ENCODE peak calls at places on chromosomes 16 and 17, in eight cellular contexts. C is SK-N-SH, Z is astrocyte of the spinal cord, J is left ventricle myocardium inferior, X is thyroid gland, W is psoas muscle, I is AG04449, B is H7. S is an unnamed sample.

GRCh38 chr17:7354262-7354781 is 634 bp upstream of the TMEM95 start:
- DNase-seq in C (no peak), Z (peak), J (no peak), X (no peak), W (no peak), I (no peak), B (peak), S (no peak)

GRCh38 chr17:69358688-69359596 is 32.0 kb upstream of the ABCA5 start:
- DNase-seq in C (peak), Z (no peak), J (no peak), X (no peak), W (no peak), I (no peak), B (peak), S (no peak)

GRCh38 chr17:59406808-59407381 is 75.4 kb downstream of the YPEL2 start:
- DNase-seq in C (peak), Z (peak), J (no peak), X (peak), W (no peak), I (no peak), B (no peak), S (no peak)

GRCh38 chr17:80086081-80086480 is 15.3 kb upstream of the GAA start:
- DNase-seq in C (no peak), Z (no peak), J (no peak), X (no peak), W (no peak), I (no peak), B (no peak), S (no peak)

GRCh38 chr16:22323998-22324786 is 27.0 kb downstream of the POLR3E start:
- DNase-seq in C (no peak), Z (no peak), J (no peak), X (no peak), W (no peak), I (no peak), B (no peak), S (no peak)

GRCh38 chr16:49900875-49901274 is 45.0 kb upstream of the ZNF423 start:
- DNase-seq in C (no peak), Z (no peak), J (no peak), X (no peak), W (no peak), I (no peak), B (no peak), S (no peak)

GRCh38 chr17:43464046-43464445 is 19.7 kb upstream of the DHX8 start:
- DNase-seq in C (no peak), Z (no peak), J (no peak), X (no peak), W (no peak), I (no peak), B (no peak), S (no peak)

GRCh38 chr17:62702746-62703268 is 75.3 kb downstream of the MRC2 start:
- DNase-seq in C (no peak), Z (no peak), J (no peak), X (no peak), W (no peak), I (no peak), B (no peak), S (no peak)

GRCh38 chr17:50950002-50950877 is 84.1 kb upstream of the TOB1 start:
- DNase-seq in C (peak), Z (peak), J (peak), X (peak), W (peak), I (peak), B (peak), S (peak)

GRCh38 chr17:82525712-82526111 is 6.2 kb downstream of the FOXK2 start:
- DNase-seq in C (no peak), Z (no peak), J (no peak), X (no peak), W (no peak), I (no peak), B (no peak), S (no peak)

GRCh38 chr17:4161560-4162221 is 18.7 kb downstream of the CYB5D2 start:
- DNase-seq in C (peak), Z (no peak), J (no peak), X (no peak), W (no peak), I (no peak), B (peak), S (no peak)

GRCh38 chr16:50526249-50526648 is 21.9 kb upstream of the NKD1 start:
- DNase-seq in C (no peak), Z (no peak), J (no peak), X (no peak), W (no peak), I (no peak), B (no peak), S (no peak)

GRCh38 chr16:71328151-71328550 is 30.4 kb upstream of the CALB2 start:
- DNase-seq in C (no peak), Z (no peak), J (no peak), X (no peak), W (no peak), I (no peak), B (no peak), S (no peak)

GRCh38 chr17:74728702-74729075 is 8.4 kb upstream of the RAB37 start:
- DNase-seq in C (no peak), Z (no peak), J (no peak), X (no peak), W (no peak), I (no peak), B (no peak), S (no peak)

GRCh38 chr17:30586818-30587595 is 109.8 kb downstream of the GOSR1 start:
- DNase-seq in C (no peak), Z (peak), J (no peak), X (no peak), W (no peak), I (peak), B (no peak), S (no peak)

GRCh38 chr16:2009302-2009711 is 314 bp downstream of the ZNF598 start:
- DNase-seq in C (peak), Z (no peak), J (peak), X (no peak), W (peak), I (no peak), B (no peak), S (no peak)

GRCh38 chr16:13083687-13084086 is 182.3 kb downstream of the SHISA9 start:
- DNase-seq in C (no peak), Z (no peak), J (no peak), X (no peak), W (no peak), I (no peak), B (no peak), S (no peak)

GRCh38 chr16:1457489-1458245 is 13.3 kb upstream of the CCDC154 start:
- DNase-seq in C (no peak), Z (no peak), J (no peak), X (no peak), W (no peak), I (no peak), B (no peak), S (no peak)

GRCh38 chr17:64343833-64344637 is 46.6 kb downstream of the PECAM1 start:
- DNase-seq in C (no peak), Z (peak), J (peak), X (peak), W (peak), I (peak), B (peak), S (no peak)

GRCh38 chr16:57642368-57643135 is 14.1 kb downstream of the ADGRG1 start:
- DNase-seq in C (no peak), Z (no peak), J (no peak), X (no peak), W (no peak), I (no peak), B (no peak), S (no peak)

GRCh38 chr17:5254414-5254813 is 19.8 kb upstream of the SCIMP start:
- DNase-seq in C (no peak), Z (no peak), J (no peak), X (no peak), W (no peak), I (no peak), B (no peak), S (no peak)

GRCh38 chr17:17166446-17166845 is 39.7 kb downstream of the PLD6 start:
- DNase-seq in C (no peak), Z (no peak), J (no peak), X (no peak), W (peak), I (no peak), B (no peak), S (no peak)

GRCh38 chr17:17448723-17449122 is 28.1 kb upstream of the MED9 start:
- DNase-seq in C (no peak), Z (no peak), J (no peak), X (no peak), W (no peak), I (no peak), B (no peak), S (no peak)

GRCh38 chr17:41544935-41545334 is 16.8 kb upstream of the KRT19 start:
- DNase-seq in C (no peak), Z (no peak), J (no peak), X (no peak), W (no peak), I (no peak), B (no peak), S (no peak)

GRCh38 chr16:23843143-23843542 is 7.4 kb downstream of the PRKCB start:
- DNase-seq in C (no peak), Z (no peak), J (no peak), X (no peak), W (no peak), I (no peak), B (no peak), S (no peak)

GRCh38 chr16:48098472-48098871 is 57.3 kb downstream of the ABCC12 start:
- DNase-seq in C (no peak), Z (no peak), J (no peak), X (no peak), W (no peak), I (no peak), B (no peak), S (no peak)

GRCh38 chr16:89070590-89070989 is 23.1 kb upstream of the ACSF3 start:
- DNase-seq in C (no peak), Z (no peak), J (no peak), X (no peak), W (no peak), I (no peak), B (no peak), S (no peak)

GRCh38 chr17:74451557-74451956 is 14.9 kb upstream of the CD300A start:
- DNase-seq in C (no peak), Z (no peak), J (no peak), X (no peak), W (no peak), I (no peak), B (no peak), S (no peak)

GRCh38 chr17:75341784-75342183 is 52.6 kb upstream of the SLC25A19 start:
- DNase-seq in C (no peak), Z (no peak), J (no peak), X (no peak), W (no peak), I (no peak), B (no peak), S (no peak)

GRCh38 chr17:67377727-67378443 is 804 bp downstream of the PITPNC1 start:
- DNase-seq in C (peak), Z (peak), J (peak), X (peak), W (peak), I (no peak), B (peak), S (no peak)

GRCh38 chr17:49388290-49388640 is 26.2 kb upstream of the ZNF652 start:
- DNase-seq in C (no peak), Z (no peak), J (no peak), X (no peak), W (no peak), I (no peak), B (no peak), S (no peak)

GRCh38 chr17:45782889-45783592 is 1.1 kb upstream of the CRHR1 start:
- DNase-seq in C (peak), Z (no peak), J (no peak), X (peak), W (peak), I (no peak), B (peak), S (no peak)

GRCh38 chr17:19386974-19387920 is at the start of gene MFAP4:
- DNase-seq in C (peak), Z (peak), J (peak), X (peak), W (peak), I (peak), B (peak), S (no peak)

GRCh38 chr16:59341368-59341767 is 607.3 kb upstream of the GOT2 start:
- DNase-seq in C (no peak), Z (no peak), J (no peak), X (no peak), W (no peak), I (no peak), B (no peak), S (no peak)

GRCh38 chr16:75281826-75282225 is 30.4 kb upstream of the BCAR1 start:
- DNase-seq in C (no peak), Z (no peak), J (no peak), X (peak), W (no peak), I (no peak), B (no peak), S (no peak)

GRCh38 chr17:30824002-30824355 is 513 bp downstream of the CRLF3 start:
- DNase-seq in C (peak), Z (no peak), J (no peak), X (peak), W (no peak), I (no peak), B (peak), S (no peak)

GRCh38 chr16:50316102-50316847 is 49.9 kb downstream of the ADCY7 start:
- DNase-seq in C (no peak), Z (no peak), J (no peak), X (no peak), W (no peak), I (no peak), B (no peak), S (no peak)

GRCh38 chr16:83137894-83138293 is 511.1 kb downstream of the CDH13 start:
- DNase-seq in C (no peak), Z (no peak), J (no peak), X (no peak), W (no peak), I (no peak), B (no peak), S (no peak)

GRCh38 chr16:83136419-83136818 is 509.6 kb downstream of the CDH13 start:
- DNase-seq in C (no peak), Z (no peak), J (no peak), X (no peak), W (no peak), I (no peak), B (no peak), S (no peak)

GRCh38 chr16:83138512-83138911 is 511.7 kb downstream of the CDH13 start:
- DNase-seq in C (no peak), Z (no peak), J (no peak), X (no peak), W (no peak), I (no peak), B (no peak), S (no peak)

GRCh38 chr16:83136924-83137323 is 510.2 kb downstream of the CDH13 start:
- DNase-seq in C (no peak), Z (no peak), J (no peak), X (no peak), W (no peak), I (no peak), B (no peak), S (no peak)

DNA sequence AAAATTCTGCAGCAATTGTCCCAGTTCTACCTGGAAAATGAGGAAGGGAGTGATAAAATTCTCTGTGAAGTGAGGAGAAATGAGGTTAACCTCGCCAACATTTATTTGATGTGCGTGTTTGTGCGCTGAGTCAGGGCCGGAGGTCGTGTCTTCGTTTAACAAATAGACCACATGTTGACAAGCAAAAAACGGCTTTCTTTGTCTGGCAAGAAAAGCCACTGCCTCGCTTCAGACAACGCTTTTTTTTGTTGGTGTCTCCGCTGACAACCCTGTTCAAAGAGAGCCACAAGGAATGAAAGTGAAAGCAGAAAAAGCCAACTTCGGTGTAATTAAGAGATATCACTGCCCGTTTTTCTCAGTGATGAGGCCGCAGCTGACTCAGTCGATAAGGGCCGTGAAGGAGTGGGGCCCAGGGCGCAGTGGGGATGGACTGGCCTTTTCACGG is 510.6 kb downstream of the CDH13 start:
- DNase-seq in C (no peak), Z (peak), J (no peak), X (no peak), W (no peak), I (no peak), B (no peak), S (no peak)
- H3K4me3 ChIP-seq in C (peak), Z (peak), J (peak), X (no peak), W (peak), I (peak), B (no peak), S (peak)

GRCh38 chr17:39208136-39208535 is 8.1 kb downstream of the RPL19 start:
- DNase-seq in C (no peak), Z (no peak), J (no peak), X (peak), W (no peak), I (no peak), B (no peak), S (no peak)
- H3K4me3 ChIP-seq in C (no peak), Z (no peak), J (no peak), X (no peak), W (no peak), I (no peak), B (no peak), S (no peak)

GRCh38 chr16:62038646-62039045 is 2.4 kb upstream of the CDH8 start:
- DNase-seq in C (no peak), Z (no peak), J (no peak), X (no peak), W (no peak), I (no peak), B (no peak), S (no peak)

GRCh38 chr16:62035115-62036092 is 834 bp downstream of the CDH8 start:
- DNase-seq in C (peak), Z (peak), J (no peak), X (no peak), W (no peak), I (no peak), B (peak), S (no peak)

GRCh38 chr16:62036101-62036806 is at the start of gene CDH8:
- DNase-seq in C (peak), Z (peak), J (no peak), X (no peak), W (no peak), I (no peak), B (peak), S (no peak)

GRCh38 chr16:62038225-62038624 is 2.0 kb upstream of the CDH8 start:
- DNase-seq in C (no peak), Z (no peak), J (no peak), X (no peak), W (no peak), I (no peak), B (no peak), S (no peak)

GRCh38 chr16:62036807-62037135 is 533 bp upstream of the CDH8 start:
- DNase-seq in C (no peak), Z (no peak), J (no peak), X (no peak), W (no peak), I (no peak), B (peak), S (no peak)
- H3K4me3 ChIP-seq in C (no peak), Z (no peak), J (peak), X (no peak), W (no peak), I (peak), B (peak), S (no peak)

GRCh38 chr17:39618956-39619785 is 7.6 kb upstream of the PPP1R1B start:
- DNase-seq in C (no peak), Z (no peak), J (no peak), X (no peak), W (no peak), I (no peak), B (peak), S (no peak)
- H3K4me3 ChIP-seq in C (no peak), Z (no peak), J (peak), X (no peak), W (peak), I (peak), B (no peak), S (no peak)

GRCh38 chr17:15776871-15777270 is 44.8 kb downstream of the TBC1D26 start:
- DNase-seq in C (no peak), Z (no peak), J (no peak), X (no peak), W (no peak), I (no peak), B (no peak), S (no peak)
- H3K4me3 ChIP-seq in C (no peak), Z (no peak), J (no peak), X (no peak), W (no peak), I (no peak), B (no peak), S (no peak)